ENCODE peak calls at places on chromosome 19, in ten cellular contexts. One of them, this sample, is unnamed.

GRCh38 chr19:17751103-17751911 is at the start of gene FCHO1:
- DNase-seq in transverse colon: peak; percentile 80
- DNase-seq in spleen: peak; percentile 95
- DNase-seq in A549: no peak
- DNase-seq in ovary: no peak
- DNase-seq in breast epithelium: no peak
- DNase-seq in body of pancreas: no peak
- DNase-seq in esophagus muscularis mucosa: no peak
- DNase-seq in testis: no peak
- DNase-seq in HCT116: no peak
- DNase-seq in this sample: peak; percentile 96

GRCh38 chr19:39212377-39212742 is 8.3 kb upstream of the SYCN start:
- DNase-seq in HCT116: peak; percentile 53
- DNase-seq in ovary: no peak
- DNase-seq in breast epithelium: no peak
- DNase-seq in transverse colon: peak; percentile 26
- DNase-seq in body of pancreas: peak; percentile 20
- DNase-seq in spleen: peak; percentile 77
- DNase-seq in esophagus muscularis mucosa: no peak
- DNase-seq in testis: peak; percentile 41
- DNase-seq in A549: no peak
- DNase-seq in this sample: peak; percentile 55

GRCh38 chr19:23817519-23817918 is 58.8 kb upstream of the ZNF681 start:
- DNase-seq in testis: peak; percentile 71
- DNase-seq in transverse colon: peak; percentile 28
- DNase-seq in spleen: no peak
- DNase-seq in HCT116: peak; percentile 4
- DNase-seq in body of pancreas: peak; percentile 12
- DNase-seq in breast epithelium: no peak
- DNase-seq in ovary: no peak
- DNase-seq in esophagus muscularis mucosa: no peak
- DNase-seq in A549: no peak
- DNase-seq in this sample: peak; percentile 68

GRCh38 chr19:918481-919156 is 1.5 kb downstream of the KISS1R start:
- DNase-seq in body of pancreas: no peak
- DNase-seq in breast epithelium: no peak
- DNase-seq in A549: no peak
- DNase-seq in HCT116: no peak
- DNase-seq in spleen: peak; percentile 85
- DNase-seq in ovary: no peak
- DNase-seq in testis: no peak
- DNase-seq in esophagus muscularis mucosa: no peak
- DNase-seq in transverse colon: no peak
- DNase-seq in this sample: no peak

GRCh38 chr19:18601875-18602274 is 4.7 kb downstream of the CRLF1 start:
- DNase-seq in ovary: no peak
- DNase-seq in testis: no peak
- DNase-seq in esophagus muscularis mucosa: no peak
- DNase-seq in A549: no peak
- DNase-seq in body of pancreas: no peak
- DNase-seq in breast epithelium: no peak
- DNase-seq in HCT116: no peak
- DNase-seq in transverse colon: no peak
- DNase-seq in spleen: no peak
- DNase-seq in this sample: no peak

GRCh38 chr19:4524808-4525562 is 6.7 kb upstream of the PLIN4 start:
- DNase-seq in A549: peak; percentile 63
- DNase-seq in transverse colon: peak; percentile 66
- DNase-seq in breast epithelium: no peak
- DNase-seq in esophagus muscularis mucosa: no peak
- DNase-seq in body of pancreas: peak; percentile 54
- DNase-seq in HCT116: peak; percentile 8
- DNase-seq in ovary: peak; percentile 62
- DNase-seq in testis: peak; percentile 57
- DNase-seq in spleen: peak; percentile 90
- DNase-seq in this sample: peak; percentile 61

GRCh38 chr19:926595-927043 is 784 bp downstream of the ARID3A start:
- DNase-seq in HCT116: no peak
- DNase-seq in spleen: peak; percentile 92
- DNase-seq in transverse colon: peak; percentile 77
- DNase-seq in esophagus muscularis mucosa: no peak
- DNase-seq in A549: no peak
- DNase-seq in body of pancreas: no peak
- DNase-seq in breast epithelium: peak; percentile 55
- DNase-seq in ovary: peak; percentile 63
- DNase-seq in testis: no peak
- DNase-seq in this sample: no peak

GRCh38 chr19:616732-617526 is 16.4 kb downstream of the POLRMT start:
- DNase-seq in transverse colon: no peak
- DNase-seq in testis: no peak
- DNase-seq in ovary: no peak
- DNase-seq in breast epithelium: no peak
- DNase-seq in esophagus muscularis mucosa: no peak
- DNase-seq in spleen: no peak
- DNase-seq in HCT116: no peak
- DNase-seq in A549: no peak
- DNase-seq in body of pancreas: no peak
- DNase-seq in this sample: no peak

DNA sequence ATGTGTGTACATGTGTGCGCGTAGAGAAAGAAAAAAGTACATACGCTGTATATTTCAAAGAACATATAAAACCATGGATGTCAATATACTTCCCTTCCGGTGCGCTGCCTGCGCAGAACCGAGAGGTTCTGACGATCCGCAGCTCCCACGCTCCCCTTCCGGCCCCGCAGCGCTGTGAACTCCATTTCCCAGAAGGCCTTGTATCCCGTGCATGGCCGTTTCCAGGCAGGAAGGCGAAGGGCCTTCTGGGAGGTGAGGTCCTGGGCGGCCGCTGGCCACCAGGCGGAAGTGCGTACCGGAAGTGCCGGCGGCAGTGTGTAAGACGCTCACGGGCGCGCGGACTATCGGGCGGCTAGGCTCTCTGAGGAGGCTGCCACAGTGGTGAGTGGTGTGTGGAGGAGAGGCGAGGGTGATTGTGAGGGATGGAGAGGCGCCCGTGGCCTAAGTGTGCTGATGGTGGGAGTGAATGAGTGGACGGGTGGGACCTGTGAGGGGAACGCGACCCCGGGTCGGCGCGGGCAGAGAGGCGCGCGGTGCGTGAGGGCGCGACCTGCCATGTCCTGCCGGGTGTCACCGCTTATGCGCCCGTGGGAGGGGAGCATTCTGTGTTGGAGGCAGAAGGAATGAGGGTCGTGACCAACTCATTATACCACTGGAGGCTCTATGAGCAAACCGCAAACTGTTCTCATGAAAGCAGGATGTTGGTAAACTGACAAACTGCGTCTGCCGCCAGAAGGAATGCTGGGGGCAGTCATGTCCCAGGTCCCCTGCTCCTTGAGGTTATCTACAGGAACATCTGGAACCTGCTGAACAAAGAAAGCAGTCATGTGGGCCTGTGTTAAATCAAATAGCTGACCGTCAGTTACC is at the start of gene ERVK3-1:
- DNase-seq in testis: peak; percentile 99
- DNase-seq in body of pancreas: peak; percentile 95
- DNase-seq in breast epithelium: peak; percentile 93
- DNase-seq in A549: peak; percentile 99
- DNase-seq in spleen: peak; percentile 99
- DNase-seq in HCT116: peak; percentile 91
- DNase-seq in ovary: peak; percentile 93
- DNase-seq in transverse colon: peak; percentile 95
- DNase-seq in esophagus muscularis mucosa: peak; percentile 98
- DNase-seq in this sample: peak; percentile 96
- TF ChIP-seq POLR2A in testis: peak; percentile 66
- TF ChIP-seq POLR2A in body of pancreas: peak; percentile 87
- TF ChIP-seq POLR2A in breast epithelium: peak; percentile 76
- TF ChIP-seq POLR2A in A549: peak; percentile 97
- TF ChIP-seq POLR2A in spleen: peak; percentile 66
- TF ChIP-seq POLR2A in HCT116: peak; percentile 78
- TF ChIP-seq POLR2A in ovary: peak; percentile 85
- TF ChIP-seq POLR2A in transverse colon: peak; percentile 95
- TF ChIP-seq POLR2A in esophagus muscularis mucosa: peak; percentile 85
- TF ChIP-seq POLR2A in this sample: peak; percentile 87

GRCh38 chr19:49817964-49818690 is at the start of gene MED25:
- DNase-seq in spleen: peak; percentile 96
- DNase-seq in testis: peak; percentile 88
- DNase-seq in body of pancreas: peak; percentile 85
- DNase-seq in A549: peak; percentile 90
- DNase-seq in ovary: peak; percentile 92
- DNase-seq in transverse colon: peak; percentile 87
- DNase-seq in esophagus muscularis mucosa: peak; percentile 97
- DNase-seq in HCT116: peak; percentile 79
- DNase-seq in breast epithelium: peak; percentile 80
- DNase-seq in this sample: peak; percentile 86
- TF ChIP-seq POLR2A in spleen: peak; percentile 75
- TF ChIP-seq POLR2A in testis: peak; percentile 71
- TF ChIP-seq POLR2A in body of pancreas: peak; percentile 63
- TF ChIP-seq POLR2A in A549: peak; percentile 93
- TF ChIP-seq POLR2A in ovary: peak; percentile 86
- TF ChIP-seq POLR2A in transverse colon: peak; percentile 78
- TF ChIP-seq POLR2A in esophagus muscularis mucosa: peak; percentile 55
- TF ChIP-seq POLR2A in HCT116: peak; percentile 83
- TF ChIP-seq POLR2A in breast epithelium: peak; percentile 54
- TF ChIP-seq POLR2A in this sample: peak; percentile 78

GRCh38 chr19:44909775-44910174 is 4.2 kb downstream of the APOE start:
- DNase-seq in esophagus muscularis mucosa: no peak
- DNase-seq in body of pancreas: no peak
- DNase-seq in testis: no peak
- DNase-seq in breast epithelium: no peak
- DNase-seq in ovary: no peak
- DNase-seq in A549: no peak
- DNase-seq in HCT116: no peak
- DNase-seq in transverse colon: no peak
- DNase-seq in spleen: no peak
- DNase-seq in this sample: no peak

GRCh38 chr19:44908074-44908835 is 2.7 kb downstream of the APOE start:
- DNase-seq in esophagus muscularis mucosa: no peak
- DNase-seq in ovary: no peak
- DNase-seq in transverse colon: no peak
- DNase-seq in HCT116: no peak
- DNase-seq in testis: no peak
- DNase-seq in body of pancreas: no peak
- DNase-seq in A549: no peak
- DNase-seq in spleen: no peak
- DNase-seq in breast epithelium: no peak
- DNase-seq in this sample: no peak

GRCh38 chr19:44907613-44908012 is 2.0 kb downstream of the APOE start:
- DNase-seq in testis: no peak
- DNase-seq in transverse colon: no peak
- DNase-seq in breast epithelium: no peak
- DNase-seq in HCT116: no peak
- DNase-seq in spleen: no peak
- DNase-seq in A549: no peak
- DNase-seq in ovary: no peak
- DNase-seq in esophagus muscularis mucosa: no peak
- DNase-seq in body of pancreas: no peak
- DNase-seq in this sample: no peak

GRCh38 chr19:44908836-44909201 is 3.2 kb downstream of the APOE start:
- DNase-seq in breast epithelium: no peak
- DNase-seq in transverse colon: no peak
- DNase-seq in body of pancreas: no peak
- DNase-seq in esophagus muscularis mucosa: no peak
- DNase-seq in HCT116: no peak
- DNase-seq in A549: no peak
- DNase-seq in testis: no peak
- DNase-seq in ovary: peak; percentile 32
- DNase-seq in spleen: no peak
- DNase-seq in this sample: no peak

GRCh38 chr19:44912854-44913253 is 1.6 kb upstream of the APOC1 start:
- DNase-seq in spleen: peak; percentile 89
- DNase-seq in HCT116: no peak
- DNase-seq in esophagus muscularis mucosa: no peak
- DNase-seq in testis: peak; percentile 82
- DNase-seq in breast epithelium: no peak
- DNase-seq in A549: no peak
- DNase-seq in transverse colon: peak; percentile 44
- DNase-seq in ovary: peak; percentile 59
- DNase-seq in body of pancreas: no peak
- DNase-seq in this sample: no peak
- TF ChIP-seq POLR2A in spleen: no peak
- TF ChIP-seq POLR2A in HCT116: no peak
- TF ChIP-seq POLR2A in esophagus muscularis mucosa: no peak
- TF ChIP-seq POLR2A in testis: no peak
- TF ChIP-seq POLR2A in breast epithelium: no peak
- TF ChIP-seq POLR2A in A549: no peak
- TF ChIP-seq POLR2A in transverse colon: no peak
- TF ChIP-seq POLR2A in ovary: no peak
- TF ChIP-seq POLR2A in body of pancreas: no peak
- TF ChIP-seq POLR2A in this sample: no peak

GRCh38 chr19:45437328-45437727 is 13.6 kb upstream of the ERCC1 start:
- DNase-seq in breast epithelium: no peak
- DNase-seq in transverse colon: no peak
- DNase-seq in HCT116: no peak
- DNase-seq in esophagus muscularis mucosa: no peak
- DNase-seq in ovary: no peak
- DNase-seq in spleen: no peak
- DNase-seq in A549: no peak
- DNase-seq in body of pancreas: no peak
- DNase-seq in testis: no peak
- DNase-seq in this sample: no peak

GRCh38 chr19:45440259-45440638 is 16.5 kb upstream of the ERCC1 start:
- DNase-seq in esophagus muscularis mucosa: no peak
- DNase-seq in breast epithelium: no peak
- DNase-seq in HCT116: no peak
- DNase-seq in transverse colon: no peak
- DNase-seq in ovary: peak; percentile 49
- DNase-seq in A549: no peak
- DNase-seq in testis: no peak
- DNase-seq in spleen: no peak
- DNase-seq in body of pancreas: no peak
- DNase-seq in this sample: no peak

GRCh38 chr19:45439190-45439568 is 15.5 kb upstream of the ERCC1 start:
- DNase-seq in ovary: no peak
- DNase-seq in testis: no peak
- DNase-seq in body of pancreas: no peak
- DNase-seq in HCT116: no peak
- DNase-seq in esophagus muscularis mucosa: no peak
- DNase-seq in spleen: no peak
- DNase-seq in breast epithelium: no peak
- DNase-seq in transverse colon: no peak
- DNase-seq in A549: no peak
- DNase-seq in this sample: no peak

GRCh38 chr19:45440873-45441654 is 17.3 kb upstream of the ERCC1 start:
- DNase-seq in ovary: no peak
- DNase-seq in transverse colon: no peak
- DNase-seq in esophagus muscularis mucosa: no peak
- DNase-seq in body of pancreas: no peak
- DNase-seq in testis: peak; percentile 36
- DNase-seq in spleen: no peak
- DNase-seq in A549: no peak
- DNase-seq in breast epithelium: no peak
- DNase-seq in HCT116: no peak
- DNase-seq in this sample: peak; percentile 21

DNA sequence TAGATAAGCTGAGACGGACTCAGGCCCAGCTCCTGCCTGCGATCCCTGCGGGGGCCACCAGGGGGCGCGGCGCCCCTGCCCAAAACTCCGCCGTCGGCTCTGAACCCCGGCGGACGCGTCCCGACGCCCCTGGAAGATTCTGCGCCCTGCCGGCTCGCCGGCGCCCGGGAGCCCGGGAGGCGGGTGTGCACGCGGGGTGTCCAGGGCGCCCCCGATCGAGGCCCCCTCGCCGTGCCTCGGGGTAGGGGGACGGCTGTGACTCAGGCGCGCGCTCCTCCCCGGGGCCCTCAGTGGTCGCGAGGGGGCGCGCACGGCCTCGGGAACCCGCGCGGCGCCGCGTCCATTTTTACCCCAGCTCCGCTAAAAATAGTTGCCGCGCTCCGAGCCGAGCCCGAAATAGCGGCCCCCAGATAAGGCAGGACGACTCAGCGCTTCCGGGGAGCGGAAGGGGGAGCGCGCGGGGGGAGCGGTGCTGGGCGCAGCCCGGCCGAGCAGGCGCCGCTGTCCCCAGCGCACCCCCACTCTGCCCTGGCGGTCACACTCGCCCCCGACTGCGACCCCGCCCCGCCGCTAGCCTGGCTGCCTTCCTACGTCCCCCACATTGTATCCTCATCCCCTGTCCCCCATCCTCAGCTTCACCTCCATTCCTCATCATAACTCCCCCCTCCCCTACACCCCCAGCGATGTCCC is 16.0 kb upstream of the ERCC1 start:
- DNase-seq in spleen: peak; percentile 96
- DNase-seq in transverse colon: peak; percentile 88
- DNase-seq in HCT116: no peak
- DNase-seq in ovary: peak; percentile 93
- DNase-seq in testis: peak; percentile 90
- DNase-seq in esophagus muscularis mucosa: peak; percentile 96
- DNase-seq in A549: peak; percentile 74
- DNase-seq in breast epithelium: peak; percentile 75
- DNase-seq in body of pancreas: peak; percentile 79
- DNase-seq in this sample: peak; percentile 81
- TF ChIP-seq POLR2A in spleen: no peak
- TF ChIP-seq POLR2A in transverse colon: no peak
- TF ChIP-seq POLR2A in HCT116: no peak
- TF ChIP-seq POLR2A in ovary: peak; percentile 43
- TF ChIP-seq POLR2A in testis: no peak
- TF ChIP-seq POLR2A in esophagus muscularis mucosa: no peak
- TF ChIP-seq POLR2A in A549: peak; percentile 12
- TF ChIP-seq POLR2A in breast epithelium: no peak
- TF ChIP-seq POLR2A in body of pancreas: peak; percentile 27
- TF ChIP-seq POLR2A in this sample: no peak

This sample was measured in NB4.